ENCODE peak calls at places on chromosomes 2 and 18, in seven cellular contexts. A, B, T, Z, P, O and C are unnamed samples.

GRCh38 chr2:68727698-68728375 is 6.8 kb upstream of the ARHGAP25 start:
- DNase-seq in B (no peak), T (no peak), Z (no peak), O (peak), P (no peak), A (no peak), C (peak)

GRCh38 chr2:144489315-144489920 is 30.5 kb downstream of the ZEB2 start:
- DNase-seq in A (no peak), O (no peak), B (no peak), T (no peak), P (no peak), Z (no peak), C (no peak)

GRCh38 chr2:71154798-71155197 is 24.4 kb downstream of the MPHOSPH10 start:
- DNase-seq in P (no peak), A (peak), Z (no peak), B (peak), O (no peak), T (peak), C (no peak)

GRCh38 chr2:33289961-33290360 is 186.5 kb upstream of the RASGRP3 start:
- DNase-seq in O (no peak), A (no peak), B (no peak), P (no peak), Z (no peak), T (no peak), C (no peak)

GRCh38 chr2:100733344-100734187 is 86.4 kb upstream of the NPAS2 start:
- DNase-seq in T (no peak), P (peak), A (no peak), B (peak), O (peak), Z (peak), C (peak)

GRCh38 chr2:195657634-195658540 is 861 bp downstream of the SLC39A10 start:
- DNase-seq in A (peak), P (peak), T (peak), B (peak), Z (peak), O (peak), C (peak)

GRCh38 chr18:41569867-41570266 is 385.2 kb upstream of the PIK3C3 start:
- DNase-seq in Z (no peak), P (no peak), A (no peak), T (no peak), O (no peak), B (no peak), C (no peak)

GRCh38 chr2:106970471-106971261 is 84.7 kb upstream of the ST6GAL2 start:
- DNase-seq in A (peak), Z (no peak), O (peak), T (no peak), P (no peak), B (no peak), C (peak)

GRCh38 chr2:64652231-64653173 is 1.2 kb downstream of the SERTAD2 start:
- DNase-seq in A (no peak), P (peak), O (peak), B (peak), Z (peak), T (peak), C (no peak)

GRCh38 chr2:180614776-180615175 is 365.6 kb upstream of the UBE2E3 start:
- DNase-seq in Z (no peak), P (no peak), T (no peak), A (no peak), B (no peak), O (no peak), C (no peak)

GRCh38 chr2:127157651-127158460 is 50.9 kb upstream of the BIN1 start:
- DNase-seq in Z (peak), T (peak), O (no peak), B (peak), A (no peak), P (no peak), C (no peak)

GRCh38 chr2:128491845-128492244 is 173.2 kb upstream of the HS6ST1 start:
- DNase-seq in A (no peak), Z (no peak), T (no peak), P (no peak), B (no peak), O (no peak), C (no peak)

GRCh38 chr2:73832905-73833304 is 4.1 kb downstream of the STAMBP start:
- DNase-seq in A (no peak), P (no peak), O (peak), Z (no peak), T (peak), B (no peak), C (no peak)

GRCh38 chr2:47251404-47251675 is 96.2 kb upstream of the STPG4 start:
- DNase-seq in A (no peak), Z (no peak), P (no peak), T (no peak), B (no peak), O (no peak), C (no peak)

GRCh38 chr2:11129598-11130449 is 25.4 kb upstream of the SLC66A3 start:
- DNase-seq in O (no peak), A (no peak), Z (peak), B (peak), P (peak), T (peak), C (no peak)

GRCh38 chr2:12303181-12304030 is 413.3 kb upstream of the TRIB2 start:
- DNase-seq in A (no peak), T (no peak), P (no peak), Z (no peak), B (no peak), O (peak), C (peak)

GRCh38 chr2:165443524-165443923 is 26.0 kb upstream of the CSRNP3 start:
- DNase-seq in P (no peak), T (no peak), A (no peak), O (no peak), Z (no peak), B (no peak), C (no peak)

GRCh38 chr2:121722479-121722878 is 14.2 kb downstream of the NIFK start:
- DNase-seq in O (peak), Z (no peak), B (no peak), A (peak), P (no peak), T (peak), C (peak)

GRCh38 chr2:118047273-118047898 is 33.5 kb upstream of the CCDC93 start:
- DNase-seq in A (no peak), T (no peak), Z (no peak), B (no peak), P (no peak), O (peak), C (peak)

GRCh38 chr2:67867735-67868134 is 195.1 kb downstream of the C1D start:
- DNase-seq in A (no peak), P (no peak), Z (no peak), O (peak), T (no peak), B (no peak), C (no peak)

GRCh38 chr2:43745457-43745856 is 28.4 kb upstream of the DYNC2LI1 start:
- DNase-seq in A (no peak), P (no peak), T (no peak), O (peak), Z (no peak), B (no peak), C (peak)

GRCh38 chr2:453132-453531 is 165.2 kb upstream of the ALKAL2 start:
- DNase-seq in Z (no peak), A (no peak), O (no peak), P (no peak), B (no peak), T (no peak), C (no peak)

GRCh38 chr2:15943378-15943851 is 3.1 kb downstream of the MYCN start:
- DNase-seq in T (peak), Z (peak), A (no peak), P (no peak), B (peak), O (no peak), C (no peak)

GRCh38 chr2:238467772-238468171 is 41.0 kb downstream of the ASB1 start:
- DNase-seq in A (no peak), B (no peak), Z (no peak), T (no peak), O (peak), P (no peak), C (no peak)

GRCh38 chr2:75466708-75467311 is 93.9 kb downstream of the EVA1A start:
- DNase-seq in P (no peak), A (no peak), O (peak), T (peak), Z (peak), B (peak), C (peak)

GRCh38 chr2:172693529-172694185 is 42.0 kb upstream of the RAPGEF4 start:
- DNase-seq in O (no peak), T (no peak), B (no peak), A (no peak), Z (no peak), P (no peak), C (no peak)

GRCh38 chr2:177611310-177611886 is 218.8 kb downstream of the AGPS start:
- DNase-seq in O (no peak), A (no peak), B (no peak), Z (no peak), T (no peak), P (no peak), C (no peak)

GRCh38 chr2:219509780-219510511 is 4.3 kb upstream of the ASIC4 start:
- DNase-seq in O (peak), Z (peak), T (peak), A (no peak), B (peak), P (peak), C (peak)

GRCh38 chr2:6822394-6822793 is 43.3 kb downstream of the CMPK2 start:
- DNase-seq in B (no peak), T (no peak), P (no peak), A (no peak), Z (no peak), O (no peak), C (no peak)

GRCh38 chr2:71471276-71471675 is 17.9 kb downstream of the DYSF start:
- DNase-seq in T (no peak), Z (no peak), B (no peak), A (no peak), P (no peak), O (peak), C (peak)

GRCh38 chr2:120395221-120395620 is 49.3 kb downstream of the INHBB start:
- DNase-seq in A (no peak), B (no peak), T (no peak), O (no peak), Z (no peak), P (no peak), C (no peak)

GRCh38 chr2:233473386-233473791 is 93.2 kb downstream of the USP40 start:
- DNase-seq in A (no peak), Z (no peak), T (no peak), P (no peak), O (no peak), B (no peak), C (no peak)

GRCh38 chr18:50356036-50356945 is 18.6 kb upstream of the SKA1 start:
- DNase-seq in T (peak), B (no peak), O (no peak), Z (peak), P (no peak), A (no peak), C (peak)

GRCh38 chr2:54955674-54956391 is 94.4 kb downstream of the RTN4 start:
- DNase-seq in P (no peak), A (peak), O (no peak), T (peak), Z (no peak), B (no peak), C (no peak)

GRCh38 chr2:8753609-8754008 is 71.8 kb downstream of the ID2 start:
- DNase-seq in A (no peak), P (no peak), B (no peak), Z (peak), T (no peak), O (no peak), C (no peak)

GRCh38 chr2:236826727-236827126 is 257.1 kb downstream of the ACKR3 start:
- DNase-seq in T (no peak), O (no peak), B (no peak), P (no peak), A (no peak), Z (no peak), C (no peak)

GRCh38 chr2:215301994-215302393 is 9.9 kb upstream of the ATIC start:
- DNase-seq in B (no peak), P (no peak), A (no peak), T (no peak), O (no peak), Z (no peak), C (no peak)
- H3K27ac ChIP-seq in B (no peak), P (no peak), A (no peak), T (no peak), O (no peak), Z (no peak), C (no peak)

GRCh38 chr2:1778566-1778965 is 34.3 kb upstream of the PXDN start:
- DNase-seq in Z (no peak), T (no peak), P (no peak), B (no peak), O (no peak), A (no peak), C (no peak)
- TF ChIP-seq CTCF in Z (no peak), T (no peak), P (no peak), B (no peak), O (no peak), A (no peak), C (no peak)

GRCh38 chr2:28780496-28780895 is 28.9 kb downstream of the PPP1CB start:
- DNase-seq in B (no peak), T (no peak), O (no peak), A (no peak), P (no peak), Z (no peak), C (no peak)
- H3K27ac ChIP-seq in B (no peak), T (no peak), O (no peak), A (no peak), P (no peak), Z (peak), C (no peak)

GRCh38 chr2:201916565-201916964 is 110.2 kb downstream of the CDK15 start:
- DNase-seq in B (no peak), T (no peak), P (no peak), Z (no peak), A (no peak), O (no peak), C (no peak)

GRCh38 chr2:201918981-201919380 is 112.6 kb downstream of the CDK15 start:
- DNase-seq in T (no peak), A (no peak), P (no peak), B (no peak), Z (no peak), O (no peak), C (no peak)

GRCh38 chr2:201911372-201911771 is 105.0 kb downstream of the CDK15 start:
- DNase-seq in Z (no peak), P (no peak), A (no peak), B (no peak), O (no peak), T (no peak), C (no peak)

GRCh38 chr2:201913197-201913596 is 106.9 kb downstream of the CDK15 start:
- DNase-seq in P (no peak), Z (no peak), B (no peak), O (peak), T (no peak), A (no peak), C (no peak)

GRCh38 chr2:201915446-201915845 is 109.1 kb downstream of the CDK15 start:
- DNase-seq in A (no peak), P (no peak), O (no peak), B (no peak), Z (no peak), T (no peak), C (no peak)
- TF ChIP-seq CTCF in A (no peak), P (no peak), O (no peak), B (no peak), Z (no peak), T (no peak), C (no peak)

DNA sequence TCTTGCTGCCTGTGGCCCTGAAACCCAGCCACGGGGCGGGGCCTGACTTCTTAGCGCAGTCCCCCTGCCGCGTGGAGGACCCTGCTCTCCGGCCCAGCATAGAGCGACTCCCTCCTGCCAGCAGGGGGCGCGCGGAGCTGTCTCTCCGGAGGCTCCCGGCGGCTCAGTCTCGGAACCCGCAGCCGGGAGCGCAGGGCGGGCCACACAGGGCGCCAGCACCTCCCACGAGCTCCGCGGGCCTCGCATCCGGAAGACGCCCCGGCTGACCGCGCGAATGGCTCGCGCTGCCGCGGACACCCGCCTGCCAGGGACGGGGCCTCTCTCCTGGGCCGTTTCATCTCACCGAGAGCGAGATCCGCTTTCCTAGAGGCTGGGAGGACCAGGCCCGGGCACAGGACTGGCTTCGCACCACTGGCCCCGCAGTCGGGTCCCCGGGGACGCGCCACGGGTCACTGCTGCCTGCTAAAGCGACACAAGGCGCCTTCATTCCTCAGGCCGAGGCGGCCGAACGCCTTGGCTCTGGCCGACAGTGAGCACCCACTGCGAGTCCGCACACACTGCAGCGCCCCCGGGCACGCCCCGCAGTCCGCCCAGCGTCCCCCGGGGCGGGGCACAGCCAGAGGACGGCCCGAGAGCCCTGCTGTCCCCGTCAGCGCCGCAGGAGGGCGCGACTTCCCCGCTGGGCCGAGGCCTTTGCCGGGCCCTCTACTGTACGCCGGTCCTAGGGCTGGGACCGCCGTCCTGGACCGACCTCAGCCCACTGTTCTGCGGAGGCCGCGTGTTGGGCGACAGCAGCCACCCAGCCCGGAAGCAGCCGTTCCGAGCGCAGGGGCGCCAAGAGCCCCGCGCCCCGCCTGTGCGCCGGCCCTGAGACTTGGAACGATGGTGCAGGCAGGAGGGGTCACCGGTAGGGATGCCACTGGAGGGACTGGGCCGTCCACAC is 39.0 kb upstream of the ARHGEF4 start:
- DNase-seq in A (peak), B (peak), T (peak), Z (peak), P (peak), O (peak), C (peak)
- H3K27ac ChIP-seq in A (peak), B (no peak), T (no peak), Z (no peak), P (peak), O (peak), C (peak)